ENCODE peak calls at places on chromosomes 4 and X, in seven cellular contexts. P is AML-193, Z is cortex of kidney, T is adrenal gland, K is memory B cell, U is EH, M is keratinocyte. B is an unnamed sample.

GRCh38 chr4:136920092-136920491 is 612.2 kb downstream of the PCDH18 start:
- DNase-seq in P (no peak), Z (no peak), T (no peak), K (no peak), U (no peak), M (no peak), B (no peak)

GRCh38 chr4:126592088-126592487 is 1040.7 kb upstream of the INTU start:
- DNase-seq in P (no peak), Z (no peak), T (no peak), K (no peak), U (peak; percentile 3), M (no peak), B (no peak)

GRCh38 chr4:125314676-125315570 is at the start of gene FAT4:
- DNase-seq in P (no peak), Z (peak; percentile 17), T (peak; percentile 93), K (peak; percentile 20), U (peak; percentile 97), M (no peak), B (no peak)

GRCh38 chr4:120466429-120466828 is 399.8 kb upstream of the MAD2L1 start:
- DNase-seq in P (no peak), Z (no peak), T (no peak), K (no peak), U (no peak), M (no peak), B (no peak)

GRCh38 chr4:121256346-121256745 is 92.2 kb upstream of the TNIP3 start:
- DNase-seq in P (peak; percentile 77), Z (no peak), T (peak; percentile 26), K (no peak), U (peak; percentile 89), M (no peak), B (peak; percentile 9)

GRCh38 chr4:6909970-6910339 is 329 bp downstream of the TBC1D14 start:
- DNase-seq in P (no peak), Z (no peak), T (peak; percentile 54), K (no peak), U (no peak), M (no peak), B (peak; percentile 21)

GRCh38 chr4:7034262-7035081 is 8.7 kb upstream of the TADA2B start:
- DNase-seq in P (no peak), Z (no peak), T (peak; percentile 51), K (no peak), U (peak; percentile 70), M (no peak), B (no peak)

GRCh38 chr4:98614655-98615054 is 43.8 kb downstream of the TSPAN5 start:
- DNase-seq in P (no peak), Z (no peak), T (no peak), K (no peak), U (peak; percentile 54), M (no peak), B (no peak)

GRCh38 chrX:20743054-20743453 is 476.3 kb upstream of the RPS6KA3 start:
- DNase-seq in P (no peak), Z (no peak), T (no peak), K (no peak), U (no peak), M (no peak), B (no peak)

GRCh38 chr4:75729836-75730235 is 5.5 kb downstream of the USO1 start:
- DNase-seq in P (no peak), Z (no peak), T (no peak), K (no peak), U (no peak), M (no peak), B (no peak)

GRCh38 chr4:71206763-71207162 is 132.1 kb upstream of the SLC4A4 start:
- DNase-seq in P (no peak), Z (no peak), T (no peak), K (no peak), U (peak; percentile 86), M (no peak), B (no peak)

GRCh38 chrX:106875151-106875550 is 28.0 kb downstream of the RIPPLY1 start:
- DNase-seq in P (no peak), Z (no peak), T (no peak), K (no peak), U (no peak), M (no peak), B (no peak)

GRCh38 chrX:9988762-9989161 is 21.6 kb downstream of the CLDN34 start:
- DNase-seq in P (no peak), Z (no peak), T (no peak), K (no peak), U (peak; percentile 21), M (no peak), B (no peak)

GRCh38 chrX:40098264-40099045 is 697 bp upstream of the BCOR start:
- DNase-seq in P (no peak), Z (no peak), T (peak; percentile 51), K (no peak), U (peak; percentile 67), M (no peak), B (no peak)

GRCh38 chr4:88104902-88105610 is 53.4 kb downstream of the ABCG2 start:
- DNase-seq in P (no peak), Z (no peak), T (no peak), K (no peak), U (peak; percentile 88), M (peak; percentile 42), B (no peak)

GRCh38 chr4:169024762-169025161 is 14.7 kb upstream of the CBR4 start:
- DNase-seq in P (peak; percentile 19), Z (no peak), T (peak; percentile 12), K (no peak), U (peak; percentile 61), M (no peak), B (no peak)

GRCh38 chrX:139720136-139720535 is 12.2 kb upstream of the MCF2 start:
- DNase-seq in P (no peak), Z (no peak), T (no peak), K (no peak), U (peak; percentile 83), M (no peak), B (no peak)

GRCh38 chr4:17589355-17589754 is 12.4 kb downstream of the LAP3 start:
- DNase-seq in P (no peak), Z (no peak), T (no peak), K (no peak), U (no peak), M (no peak), B (no peak)